ENCODE peak calls at places on chromosomes 2 and 18, in nine cellular contexts. Z is lower lobe of right lung, A is cardiac muscle cell, V is esophagus squamous epithelium, R is IMR-90, X is right cardiac atrium, G is upper lobe of right lung, L is mammary epithelial cell, C is GM23338. M is an unnamed sample. For H3K4me1, the result is how much of the 10 kb centered on the place peaks cover.

GRCh38 chr2:136765736-136766323 is 485 bp downstream of the THSD7B start:
- DNase-seq in L (no peak), X (no peak), C (peak), R (no peak), A (peak), G (peak), V (no peak), Z (no peak), M (no peak)

GRCh38 chr2:54639609-54640008 is 83.9 kb upstream of the EML6 start:
- DNase-seq in G (no peak), Z (no peak), V (no peak), R (peak), L (peak), A (no peak), C (no peak), X (no peak), M (no peak)

GRCh38 chr18:32328379-32328778 is 138.5 kb downstream of the MEP1B start:
- DNase-seq in L (peak), Z (no peak), V (no peak), C (no peak), G (no peak), A (no peak), X (no peak), R (peak), M (no peak)

GRCh38 chr2:234363011-234363487 is 133.8 kb downstream of the ARL4C start:
- DNase-seq in X (no peak), A (no peak), Z (no peak), G (no peak), R (no peak), L (no peak), C (peak), V (no peak), M (no peak)

GRCh38 chr2:3738454-3738853 is 35.1 kb downstream of the DCDC2C start:
- DNase-seq in A (peak), R (peak), G (no peak), Z (no peak), X (no peak), C (peak), L (no peak), V (no peak), M (no peak)

GRCh38 chr2:54520687-54521086 is 64.6 kb downstream of the SPTBN1 start:
- DNase-seq in Z (no peak), C (no peak), X (no peak), R (peak), L (peak), V (no peak), G (no peak), A (no peak), M (no peak)

GRCh38 chr2:229434131-229434530 is 163.0 kb upstream of the PID1 start:
- DNase-seq in L (peak), Z (no peak), X (no peak), V (no peak), A (no peak), C (no peak), G (no peak), R (no peak), M (no peak)

GRCh38 chr2:10428355-10428754 is 19.8 kb downstream of the ODC1 start:
- DNase-seq in Z (no peak), V (no peak), G (no peak), C (no peak), R (no peak), L (no peak), X (no peak), A (no peak), M (no peak)

GRCh38 chr2:175036582-175037018 is 31.4 kb upstream of the CHN1 start:
- DNase-seq in V (no peak), A (peak), L (no peak), R (peak), G (no peak), Z (no peak), C (peak), X (no peak), M (no peak)

GRCh38 chr2:218029366-218030360 is 26.9 kb upstream of the TNS1 start:
- DNase-seq in C (no peak), G (no peak), L (no peak), A (no peak), R (peak), V (no peak), X (no peak), Z (no peak), M (peak)

GRCh38 chr2:85963068-85963467 is 74.3 kb upstream of the ST3GAL5 start:
- DNase-seq in R (no peak), V (no peak), Z (no peak), L (no peak), G (no peak), A (no peak), C (no peak), X (no peak), M (no peak)

GRCh38 chr2:98907966-98908905 is 27.8 kb downstream of the CRACDL start:
- DNase-seq in C (no peak), L (peak), G (peak), Z (no peak), R (no peak), V (no peak), A (peak), X (no peak), M (no peak)

GRCh38 chr2:65566617-65567016 is 134.2 kb upstream of the SPRED2 start:
- DNase-seq in V (no peak), Z (no peak), L (peak), C (no peak), A (no peak), X (no peak), G (no peak), R (no peak), M (no peak)

GRCh38 chr2:88542668-88543067 is 84.6 kb downstream of the EIF2AK3 start:
- DNase-seq in V (no peak), X (no peak), G (no peak), C (no peak), R (no peak), L (no peak), A (no peak), Z (no peak), M (no peak)

GRCh38 chr2:218879881-218880748 is 537 bp upstream of the WNT10A start:
- DNase-seq in R (no peak), G (peak), V (no peak), X (no peak), L (no peak), A (no peak), Z (peak), C (peak), M (no peak)

GRCh38 chr18:45255142-45255890 is 360.0 kb upstream of the SLC14A2 start:
- DNase-seq in C (peak), G (no peak), Z (no peak), X (no peak), A (no peak), L (peak), R (peak), V (no peak), M (no peak)

GRCh38 chr2:148358375-148358774 is 286.2 kb upstream of the EPC2 start:
- DNase-seq in C (peak), X (no peak), L (no peak), G (no peak), Z (no peak), R (no peak), V (no peak), A (peak), M (no peak)

GRCh38 chr2:196586511-196586991 is 53.0 kb upstream of the CCDC150 start:
- DNase-seq in G (no peak), X (no peak), R (peak), A (no peak), Z (no peak), V (no peak), L (peak), C (no peak), M (no peak)

GRCh38 chr2:148955798-148956197 is 80.8 kb downstream of the KIF5C start:
- DNase-seq in Z (no peak), V (no peak), A (no peak), L (peak), G (no peak), C (no peak), R (no peak), X (no peak), M (no peak)

GRCh38 chr18:45379903-45380302 is 235.4 kb upstream of the SLC14A2 start:
- DNase-seq in R (no peak), C (no peak), L (peak), G (no peak), A (no peak), Z (no peak), X (no peak), V (no peak), M (no peak)

GRCh38 chr2:196703660-196704209 is 64.2 kb downstream of the CCDC150 start:
- DNase-seq in C (no peak), Z (no peak), X (no peak), R (peak), V (no peak), G (no peak), A (no peak), L (peak), M (no peak)

GRCh38 chr2:226893206-226893605 is 57.4 kb downstream of the RHBDD1 start:
- DNase-seq in V (no peak), G (no peak), L (no peak), Z (no peak), A (no peak), R (peak), X (no peak), C (no peak), M (no peak)

GRCh38 chr18:49814147-49814499 is 790 bp upstream of the ACAA2 start:
- DNase-seq in A (peak), V (no peak), Z (no peak), G (peak), R (peak), L (peak), C (peak), X (peak), M (peak)

GRCh38 chr2:131112477-131113027 is 7.4 kb downstream of the PLEKHB2 start:
- DNase-seq in X (no peak), R (peak), A (no peak), V (no peak), L (no peak), G (no peak), Z (no peak), C (no peak), M (no peak)

GRCh38 chr2:108909275-108909823 is 79.7 kb downstream of the EDAR start:
- DNase-seq in C (no peak), X (no peak), G (peak), R (no peak), V (no peak), Z (no peak), L (no peak), A (no peak), M (no peak)

GRCh38 chr18:2881088-2881487 is 34.3 kb downstream of the EMILIN2 start:
- DNase-seq in Z (no peak), G (no peak), A (no peak), X (no peak), C (no peak), V (no peak), R (peak), L (no peak), M (no peak)

GRCh38 chr18:9437049-9437448 is 38.3 kb upstream of the RALBP1 start:
- DNase-seq in X (no peak), Z (no peak), V (no peak), C (no peak), L (no peak), R (peak), A (no peak), G (no peak), M (no peak)

GRCh38 chr2:73080321-73081131 is 9.0 kb upstream of the SFXN5 start:
- DNase-seq in Z (no peak), X (no peak), R (no peak), L (no peak), A (no peak), V (no peak), C (no peak), G (peak), M (no peak)

GRCh38 chr2:197965756-197966155 is 161.4 kb downstream of the PLCL1 start:
- DNase-seq in R (no peak), A (no peak), L (no peak), Z (no peak), V (no peak), G (no peak), C (no peak), X (no peak), M (no peak)

GRCh38 chr2:42957109-42958035 is 165.0 kb upstream of the HAAO start:
- DNase-seq in V (no peak), A (no peak), R (peak), Z (no peak), X (no peak), L (peak), C (peak), G (no peak), M (no peak)

GRCh38 chr2:150075831-150076230 is 411.6 kb downstream of the RND3 start:
- DNase-seq in V (no peak), X (no peak), R (peak), L (peak), A (no peak), C (no peak), Z (no peak), G (no peak), M (no peak)

GRCh38 chr2:42249887-42250286 is 80.7 kb downstream of the EML4 start:
- DNase-seq in R (no peak), A (peak), V (no peak), G (no peak), X (no peak), L (no peak), C (no peak), Z (no peak), M (no peak)

GRCh38 chr2:237896941-237897340 is 37.5 kb downstream of the RAMP1 start:
- DNase-seq in X (no peak), Z (peak), V (no peak), R (no peak), C (no peak), G (no peak), A (no peak), L (no peak), M (no peak)

GRCh38 chr2:237894396-237894979 is 35.1 kb downstream of the RAMP1 start:
- DNase-seq in Z (no peak), G (peak), L (no peak), A (no peak), V (no peak), R (no peak), X (no peak), C (no peak), M (peak)

GRCh38 chr2:237896507-237896892 is 37.1 kb downstream of the RAMP1 start:
- DNase-seq in R (peak), V (no peak), Z (no peak), X (no peak), C (no peak), L (no peak), A (no peak), G (no peak), M (no peak)

GRCh38 chr2:237895544-237896506 is 36.4 kb downstream of the RAMP1 start:
- DNase-seq in R (no peak), A (no peak), Z (peak), X (peak), L (peak), G (peak), C (no peak), V (no peak), M (peak)

GRCh38 chr2:237894986-237895543 is 35.6 kb downstream of the RAMP1 start:
- DNase-seq in L (no peak), R (no peak), C (no peak), G (peak), Z (peak), X (no peak), A (no peak), V (no peak), M (no peak)
- H3K4me1 ChIP-seq in L (under half), R (under half), C (under half), G (under half), Z (under half), X (under half), A (under half), V (under half), M (under half)

DNA sequence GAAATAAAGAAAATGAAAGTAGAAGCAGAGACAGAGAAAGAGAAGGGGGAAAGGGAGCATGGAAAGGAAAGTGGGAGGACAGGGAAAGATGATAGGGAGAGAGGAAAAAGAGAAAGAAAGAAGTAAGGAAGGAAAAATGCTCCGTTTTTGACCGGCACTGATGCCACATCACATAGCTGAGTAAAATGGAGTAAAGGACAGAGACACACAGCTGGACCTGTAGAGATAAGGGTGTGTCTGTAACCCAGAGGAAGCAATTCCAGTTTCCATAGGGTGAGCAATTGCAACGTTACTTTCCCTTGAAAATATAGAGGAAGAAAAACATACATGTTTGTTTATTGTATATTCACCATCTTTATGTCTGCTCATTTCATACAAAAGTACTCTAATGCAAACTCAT is 1866.9 kb upstream of the PIK3C3 start:
- DNase-seq in G (no peak), V (no peak), Z (no peak), R (no peak), X (no peak), C (no peak), A (no peak), L (no peak), M (no peak)
- H3K4me3 ChIP-seq in G (peak), V (no peak), Z (peak), R (no peak), X (peak), C (no peak), A (no peak), L (no peak), M (no peak)

DNA sequence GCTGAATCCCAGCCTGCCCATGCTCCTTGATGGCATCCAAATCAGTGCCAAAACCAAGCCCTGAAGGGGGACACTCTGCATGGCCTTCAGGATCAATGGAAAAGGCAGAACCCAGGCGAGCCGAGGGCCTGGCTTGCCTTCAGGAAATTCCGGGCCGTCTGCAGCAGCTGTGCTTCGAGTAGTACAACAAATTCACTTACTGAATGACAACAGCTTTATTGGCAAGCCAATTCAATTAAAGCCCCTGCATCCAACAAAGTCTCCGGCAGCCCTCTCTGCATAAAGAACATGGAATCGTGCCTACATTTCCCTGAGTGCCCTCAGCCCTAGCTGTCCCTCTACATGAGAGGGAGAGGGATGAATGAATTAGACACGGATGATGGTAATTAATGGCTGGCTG is 189.0 kb downstream of the BCL11A start:
- DNase-seq in A (no peak), C (no peak), X (no peak), Z (no peak), V (no peak), L (no peak), R (no peak), G (no peak), M (no peak)
- H3K4me1 ChIP-seq in A (under half), C (under half), X (under half), Z (under half), V (under half), L (under half), R (under half), G (under half), M (under half)

GRCh38 chr2:82283075-82283474 is 1978.5 kb upstream of the LRRTM1 start:
- DNase-seq in L (no peak), C (no peak), V (no peak), G (no peak), R (no peak), A (no peak), Z (no peak), X (no peak), M (no peak)
- H3K4me3 ChIP-seq in L (no peak), C (no peak), V (no peak), G (no peak), R (no peak), A (no peak), Z (no peak), X (no peak), M (no peak)

GRCh38 chr2:151306621-151307020 is 17.2 kb upstream of the NMI start:
- DNase-seq in R (peak), V (no peak), C (no peak), X (peak), A (no peak), Z (no peak), G (no peak), L (peak), M (no peak)

GRCh38 chr2:151299940-151300539 is 10.6 kb upstream of the NMI start:
- DNase-seq in V (no peak), C (no peak), A (no peak), Z (no peak), G (no peak), X (no peak), L (no peak), R (peak), M (no peak)

GRCh38 chr2:151302286-151302878 is 12.9 kb upstream of the NMI start:
- DNase-seq in X (no peak), G (no peak), L (no peak), V (no peak), R (peak), Z (no peak), A (no peak), C (no peak), M (no peak)

GRCh38 chr2:151302879-151303278 is 13.4 kb upstream of the NMI start:
- DNase-seq in R (peak), G (no peak), L (peak), C (no peak), Z (no peak), V (no peak), A (no peak), X (no peak), M (no peak)

GRCh38 chr2:151305129-151305691 is 15.7 kb upstream of the NMI start:
- DNase-seq in R (no peak), L (no peak), V (no peak), X (no peak), C (no peak), G (no peak), Z (no peak), A (no peak), M (no peak)
- H3K4me1 ChIP-seq in R (under half), L (under half), V (under half), X (under half), C (under half), G (under half), Z (under half), A (under half), M (under half)

GRCh38 chr2:138490673-138491494 is 10.7 kb upstream of the SPOPL start:
- DNase-seq in A (no peak), X (no peak), G (no peak), V (no peak), C (no peak), L (no peak), Z (no peak), R (no peak), M (no peak)
- H3K4me3 ChIP-seq in A (no peak), X (no peak), G (no peak), V (no peak), C (no peak), L (no peak), Z (no peak), R (no peak), M (no peak)

GRCh38 chr2:23508066-23508390 is 123.0 kb downstream of the KLHL29 start:
- DNase-seq in A (no peak), C (no peak), R (no peak), L (no peak), V (no peak), G (no peak), X (no peak), Z (peak), M (no peak)

GRCh38 chr2:23509593-23510295 is 124.8 kb downstream of the KLHL29 start:
- DNase-seq in Z (peak), X (no peak), C (no peak), G (no peak), R (no peak), V (no peak), A (no peak), L (no peak), M (no peak)

GRCh38 chr2:23512778-23513177 is 127.8 kb downstream of the KLHL29 start:
- DNase-seq in G (no peak), A (no peak), L (no peak), C (no peak), X (no peak), V (no peak), Z (no peak), R (no peak), M (no peak)

GRCh38 chr2:23509071-23509470 is 124.1 kb downstream of the KLHL29 start:
- DNase-seq in C (no peak), A (no peak), G (no peak), R (no peak), X (no peak), V (no peak), L (no peak), Z (peak), M (no peak)

DNA sequence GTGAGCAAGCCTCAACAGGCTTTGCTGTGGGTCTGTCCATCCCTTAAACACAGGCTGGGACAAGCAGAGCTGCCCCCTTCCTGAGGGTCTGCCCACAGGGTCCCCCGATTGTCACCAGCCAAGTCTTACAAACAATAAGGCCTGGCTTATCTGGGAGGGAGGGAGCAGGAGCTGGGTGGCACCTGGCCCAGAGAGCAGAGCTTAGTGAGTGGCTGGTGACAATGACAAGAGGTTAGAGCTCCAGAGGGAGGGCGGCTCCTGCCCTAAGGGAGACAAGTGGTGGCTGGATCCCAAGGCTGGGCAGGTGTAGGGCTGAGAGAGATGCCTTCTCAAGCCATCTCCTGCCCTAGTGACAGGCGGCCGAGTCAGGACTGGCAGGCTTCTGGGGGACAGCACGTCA is 125.5 kb downstream of the KLHL29 start:
- DNase-seq in R (no peak), X (no peak), V (no peak), A (peak), C (no peak), Z (peak), L (no peak), G (no peak), M (no peak)
- H3K4me1 ChIP-seq in R (under half), X (under half), V (under half), A (half or more), C (under half), Z (under half), L (under half), G (under half), M (under half)

DNA sequence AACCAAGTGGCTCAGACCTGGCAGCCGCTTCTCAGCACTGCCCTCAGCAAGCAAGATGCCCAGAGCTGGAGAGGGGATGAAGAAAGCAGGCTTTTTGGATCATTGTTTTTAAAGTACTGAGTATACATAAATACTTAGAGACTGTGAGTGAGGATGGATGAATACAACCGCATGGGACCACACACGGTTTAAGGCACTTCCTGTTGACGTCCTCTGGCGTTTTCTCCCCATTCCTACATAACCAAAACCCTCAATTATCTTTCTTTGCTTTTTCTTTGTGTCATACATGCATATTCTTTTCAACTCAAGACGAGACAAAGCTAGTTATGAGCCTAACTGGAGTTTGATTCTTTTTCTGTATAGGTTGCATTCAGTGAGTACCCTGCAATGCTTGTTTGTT is 198.4 kb downstream of the GALR1 start:
- DNase-seq in G (no peak), A (no peak), R (no peak), L (no peak), Z (no peak), X (no peak), V (no peak), C (peak), M (no peak)
- H3K4me3 ChIP-seq in G (no peak), A (no peak), R (no peak), L (no peak), Z (no peak), X (no peak), V (no peak), C (no peak), M (no peak)